ENCODE peak calls at places on chromosomes 2 and 18, in seven cellular contexts. One of them, this sample, is unnamed.

GRCh38 chr18:69755856-69756496 is 191.7 kb downstream of the CD226 start:
- DNase-seq in kidney tubule cell: no peak
- DNase-seq in psoas muscle: no peak
- DNase-seq in HuH-7.5: no peak
- DNase-seq in aorta: no peak
- DNase-seq in tibial artery: no peak
- DNase-seq in gastrocnemius medialis: no peak
- DNase-seq in this sample: no peak

GRCh38 chr2:177525351-177525750 is 132.8 kb downstream of the AGPS start:
- DNase-seq in kidney tubule cell: no peak
- DNase-seq in aorta: no peak
- DNase-seq in HuH-7.5: no peak
- DNase-seq in tibial artery: no peak
- DNase-seq in gastrocnemius medialis: no peak
- DNase-seq in psoas muscle: no peak
- DNase-seq in this sample: no peak

GRCh38 chr2:38850045-38850444 is 25.7 kb downstream of the DHX57 start:
- DNase-seq in kidney tubule cell: no peak
- DNase-seq in gastrocnemius medialis: no peak
- DNase-seq in psoas muscle: no peak
- DNase-seq in aorta: no peak
- DNase-seq in tibial artery: no peak
- DNase-seq in HuH-7.5: no peak
- DNase-seq in this sample: no peak

GRCh38 chr2:100935372-100935752 is 66.7 kb upstream of the RPL31 start:
- DNase-seq in gastrocnemius medialis: no peak
- DNase-seq in aorta: no peak
- DNase-seq in HuH-7.5: no peak
- DNase-seq in psoas muscle: no peak
- DNase-seq in kidney tubule cell: peak
- DNase-seq in tibial artery: no peak
- DNase-seq in this sample: no peak

GRCh38 chr18:44392933-44393332 is 287.8 kb upstream of the SETBP1 start:
- DNase-seq in gastrocnemius medialis: no peak
- DNase-seq in tibial artery: no peak
- DNase-seq in HuH-7.5: no peak
- DNase-seq in psoas muscle: no peak
- DNase-seq in kidney tubule cell: no peak
- DNase-seq in aorta: no peak
- DNase-seq in this sample: no peak

GRCh38 chr18:36038102-36038663 is 29.2 kb downstream of the RPRD1A start:
- DNase-seq in aorta: no peak
- DNase-seq in psoas muscle: no peak
- DNase-seq in tibial artery: no peak
- DNase-seq in kidney tubule cell: no peak
- DNase-seq in gastrocnemius medialis: no peak
- DNase-seq in HuH-7.5: no peak
- DNase-seq in this sample: no peak

GRCh38 chr2:64924178-64924934 is 64.8 kb upstream of the SLC1A4 start:
- DNase-seq in psoas muscle: no peak
- DNase-seq in gastrocnemius medialis: no peak
- DNase-seq in tibial artery: no peak
- DNase-seq in aorta: no peak
- DNase-seq in kidney tubule cell: no peak
- DNase-seq in HuH-7.5: no peak
- DNase-seq in this sample: no peak

GRCh38 chr2:180145163-180145562 is 138.1 kb upstream of the CWC22 start:
- DNase-seq in kidney tubule cell: no peak
- DNase-seq in tibial artery: no peak
- DNase-seq in psoas muscle: no peak
- DNase-seq in HuH-7.5: no peak
- DNase-seq in gastrocnemius medialis: no peak
- DNase-seq in aorta: no peak
- DNase-seq in this sample: no peak

GRCh38 chr2:38224181-38224580 is 148.2 kb upstream of the CYP1B1 start:
- DNase-seq in psoas muscle: no peak
- DNase-seq in kidney tubule cell: no peak
- DNase-seq in gastrocnemius medialis: no peak
- DNase-seq in aorta: no peak
- DNase-seq in tibial artery: no peak
- DNase-seq in HuH-7.5: no peak
- DNase-seq in this sample: no peak

GRCh38 chr2:236569593-236569973 is at the start of gene ACKR3:
- DNase-seq in tibial artery: peak
- DNase-seq in HuH-7.5: peak
- DNase-seq in gastrocnemius medialis: peak
- DNase-seq in psoas muscle: peak
- DNase-seq in kidney tubule cell: peak
- DNase-seq in aorta: peak
- DNase-seq in this sample: peak

GRCh38 chr2:48600917-48601316 is 16.7 kb upstream of the GTF2A1L start:
- DNase-seq in gastrocnemius medialis: no peak
- DNase-seq in HuH-7.5: no peak
- DNase-seq in aorta: no peak
- DNase-seq in kidney tubule cell: no peak
- DNase-seq in tibial artery: no peak
- DNase-seq in psoas muscle: no peak
- DNase-seq in this sample: no peak

GRCh38 chr2:205754924-205755321 is 72.6 kb downstream of the NRP2 start:
- DNase-seq in aorta: no peak
- DNase-seq in tibial artery: no peak
- DNase-seq in psoas muscle: no peak
- DNase-seq in HuH-7.5: peak
- DNase-seq in gastrocnemius medialis: no peak
- DNase-seq in kidney tubule cell: peak
- DNase-seq in this sample: no peak

GRCh38 chr2:95071856-95072255 is 46.3 kb downstream of the MAL start:
- DNase-seq in HuH-7.5: no peak
- DNase-seq in gastrocnemius medialis: no peak
- DNase-seq in tibial artery: no peak
- DNase-seq in kidney tubule cell: no peak
- DNase-seq in psoas muscle: no peak
- DNase-seq in aorta: no peak
- DNase-seq in this sample: no peak

GRCh38 chr18:46253498-46253897 is 149.3 kb downstream of the HAUS1 start:
- DNase-seq in aorta: no peak
- DNase-seq in kidney tubule cell: peak
- DNase-seq in HuH-7.5: no peak
- DNase-seq in gastrocnemius medialis: no peak
- DNase-seq in psoas muscle: no peak
- DNase-seq in tibial artery: no peak
- DNase-seq in this sample: peak

GRCh38 chr2:30321466-30321865 is 90.1 kb downstream of the LBH start:
- DNase-seq in aorta: no peak
- DNase-seq in psoas muscle: no peak
- DNase-seq in HuH-7.5: no peak
- DNase-seq in gastrocnemius medialis: no peak
- DNase-seq in tibial artery: no peak
- DNase-seq in kidney tubule cell: no peak
- DNase-seq in this sample: no peak

GRCh38 chr2:25044990-25045389 is 3.1 kb downstream of the EFR3B start:
- DNase-seq in aorta: peak
- DNase-seq in HuH-7.5: no peak
- DNase-seq in kidney tubule cell: peak
- DNase-seq in gastrocnemius medialis: peak
- DNase-seq in psoas muscle: peak
- DNase-seq in tibial artery: peak
- DNase-seq in this sample: no peak

GRCh38 chr2:225040862-225041209 is 1.4 kb downstream of the DOCK10 start:
- DNase-seq in kidney tubule cell: no peak
- DNase-seq in aorta: no peak
- DNase-seq in gastrocnemius medialis: no peak
- DNase-seq in tibial artery: no peak
- DNase-seq in HuH-7.5: no peak
- DNase-seq in psoas muscle: no peak
- DNase-seq in this sample: no peak

GRCh38 chr18:111292-112014 is 46.9 kb upstream of the USP14 start:
- DNase-seq in gastrocnemius medialis: peak
- DNase-seq in aorta: peak
- DNase-seq in kidney tubule cell: peak
- DNase-seq in HuH-7.5: peak
- DNase-seq in tibial artery: no peak
- DNase-seq in psoas muscle: peak
- DNase-seq in this sample: peak

GRCh38 chr18:77106331-77106730 is 26.3 kb downstream of the MBP start:
- DNase-seq in aorta: no peak
- DNase-seq in psoas muscle: peak
- DNase-seq in tibial artery: no peak
- DNase-seq in HuH-7.5: no peak
- DNase-seq in kidney tubule cell: no peak
- DNase-seq in gastrocnemius medialis: peak
- DNase-seq in this sample: no peak

This sample was measured in uterus.